ENCODE peak calls at places on chromosomes 12 and 14, in four cellular contexts. One of them, this sample, is unnamed.

GRCh38 chr12:68317047-68317667 is 15.0 kb downstream of the MDM1 start:
- DNase-seq in HepG2: peak
- DNase-seq in H1: no peak
- DNase-seq in K562: peak
- DNase-seq in this sample: no peak

GRCh38 chr12:111789779-111790178 is 23.0 kb downstream of the ALDH2 start:
- DNase-seq in HepG2: no peak
- DNase-seq in H1: no peak
- DNase-seq in K562: no peak
- DNase-seq in this sample: no peak

GRCh38 chr14:72439707-72440106 is 454.2 kb downstream of the DPF3 start:
- DNase-seq in HepG2: no peak
- DNase-seq in H1: no peak
- DNase-seq in K562: no peak
- DNase-seq in this sample: no peak

GRCh38 chr12:113261847-113262470 is 40.7 kb downstream of the TPCN1 start:
- DNase-seq in HepG2: no peak
- DNase-seq in H1: no peak
- DNase-seq in K562: no peak
- DNase-seq in this sample: no peak

GRCh38 chr14:60646202-60646886 is 2.9 kb downstream of the SIX1 start:
- DNase-seq in HepG2: no peak
- DNase-seq in H1: no peak
- DNase-seq in K562: no peak
- DNase-seq in this sample: peak

GRCh38 chr12:115223322-115223721 is 539.3 kb upstream of the TBX3 start:
- DNase-seq in HepG2: peak
- DNase-seq in H1: no peak
- DNase-seq in K562: no peak
- DNase-seq in this sample: no peak

GRCh38 chr12:108305520-108305919 is 33.6 kb downstream of the CMKLR1 start:
- DNase-seq in HepG2: no peak
- DNase-seq in H1: no peak
- DNase-seq in K562: no peak
- DNase-seq in this sample: no peak

GRCh38 chr12:62256408-62257079 is 3.7 kb upstream of the USP15 start:
- DNase-seq in HepG2: no peak
- DNase-seq in H1: no peak
- DNase-seq in K562: peak
- DNase-seq in this sample: no peak

GRCh38 chr12:124609041-124609984 is 41.9 kb upstream of the NCOR2 start:
- DNase-seq in HepG2: peak
- DNase-seq in H1: no peak
- DNase-seq in K562: peak
- DNase-seq in this sample: peak

GRCh38 chr14:37623552-37623951 is 28.1 kb downstream of the TTC6 start:
- DNase-seq in HepG2: no peak
- DNase-seq in H1: no peak
- DNase-seq in K562: no peak
- DNase-seq in this sample: no peak

GRCh38 chr12:108905725-108906124 is 25.8 kb downstream of the DAO start:
- DNase-seq in HepG2: no peak
- DNase-seq in H1: no peak
- DNase-seq in K562: no peak
- DNase-seq in this sample: no peak

GRCh38 chr12:96445743-96446655 is 43.4 kb upstream of the CFAP54 start:
- DNase-seq in HepG2: no peak
- DNase-seq in H1: no peak
- DNase-seq in K562: peak
- DNase-seq in this sample: no peak

DNA sequence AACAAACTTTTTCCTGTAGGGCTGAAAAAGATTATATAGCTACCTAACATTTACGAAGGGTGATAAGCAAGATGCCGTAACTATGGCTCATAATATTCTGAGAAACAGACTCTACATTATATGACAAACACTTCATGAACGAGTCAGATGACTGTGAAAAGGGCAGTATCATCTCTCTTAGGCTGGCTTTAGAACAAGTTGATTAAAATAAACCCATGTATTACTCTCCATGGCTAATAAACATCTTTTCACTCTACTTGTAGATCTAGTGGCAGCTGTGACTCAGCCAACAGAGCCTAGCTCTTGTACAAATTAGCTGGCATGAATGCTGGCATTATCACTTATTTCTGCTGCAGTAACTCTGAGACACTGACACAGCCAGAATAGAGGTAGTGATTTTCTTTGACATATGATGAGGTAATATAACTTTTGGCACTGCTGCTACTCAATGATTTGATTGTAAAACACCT is 47.1 kb downstream of the SLC2A13 start:
- DNase-seq in HepG2: no peak
- DNase-seq in H1: no peak
- DNase-seq in K562: no peak
- DNase-seq in this sample: no peak
- TF ChIP-seq JUN in HepG2: no peak
- TF ChIP-seq JUN in H1: no peak
- TF ChIP-seq JUN in K562: no peak
- TF ChIP-seq JUN in this sample: no peak

DNA sequence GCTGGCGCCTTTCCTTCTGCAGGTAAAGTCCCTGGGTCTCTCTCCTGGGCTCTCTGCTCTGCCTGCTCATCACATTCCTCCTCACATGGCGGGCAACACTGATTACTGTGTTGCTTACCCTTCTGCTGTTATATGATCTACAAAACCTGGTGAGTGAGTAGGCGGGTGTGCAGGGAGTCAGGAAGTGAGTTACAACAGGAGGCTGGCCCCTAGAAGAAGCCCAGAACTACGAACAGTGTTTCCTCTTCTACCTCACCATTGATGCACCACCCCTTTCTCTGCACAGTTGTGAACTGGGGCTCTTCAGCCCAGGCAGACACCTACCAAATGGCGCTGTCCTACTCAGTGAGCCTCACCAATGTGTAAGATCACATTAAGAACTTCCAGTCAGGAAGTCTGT is 4.9 kb upstream of the KLHL33 start:
- DNase-seq in HepG2: no peak
- DNase-seq in H1: no peak
- DNase-seq in K562: no peak
- DNase-seq in this sample: no peak
- TF ChIP-seq ATF2 in HepG2: no peak
- TF ChIP-seq ATF2 in H1: no peak
- TF ChIP-seq ATF2 in K562: no peak
- TF ChIP-seq ATF2 in this sample: no peak

DNA sequence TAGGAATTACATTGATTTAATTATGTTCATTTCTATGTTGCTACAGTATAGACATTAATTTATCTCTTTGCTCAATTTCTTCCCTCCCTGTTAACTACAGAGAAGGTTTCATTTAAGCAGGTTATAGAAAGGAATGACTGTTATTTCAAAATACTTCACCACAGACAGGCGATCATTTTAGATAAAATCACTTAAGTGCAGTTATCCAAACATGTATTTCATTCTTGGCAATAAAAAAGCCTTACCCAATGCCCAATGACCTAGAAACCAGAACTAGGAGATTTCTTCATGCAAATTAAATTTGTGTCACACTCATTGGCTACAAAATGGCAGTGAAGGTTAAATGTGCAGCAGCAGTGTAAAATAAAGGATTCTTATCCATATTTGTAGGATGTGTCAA is 266.4 kb downstream of the KCNH5 start:
- DNase-seq in HepG2: no peak
- DNase-seq in H1: no peak
- DNase-seq in K562: no peak
- DNase-seq in this sample: no peak
- TF ChIP-seq JUN in HepG2: no peak
- TF ChIP-seq JUN in H1: no peak
- TF ChIP-seq JUN in K562: no peak
- TF ChIP-seq JUN in this sample: no peak

GRCh38 chr14:27145170-27145569 is 547.3 kb upstream of the NOVA1 start:
- DNase-seq in HepG2: no peak
- DNase-seq in H1: no peak
- DNase-seq in K562: no peak
- DNase-seq in this sample: no peak
- TF ChIP-seq ATF2 in HepG2: no peak
- TF ChIP-seq ATF2 in H1: no peak
- TF ChIP-seq ATF2 in K562: no peak
- TF ChIP-seq ATF2 in this sample: no peak

GRCh38 chr12:56257071-56257470 is 1.1 kb downstream of the ANKRD52 start:
- DNase-seq in HepG2: no peak
- DNase-seq in H1: no peak
- DNase-seq in K562: no peak
- DNase-seq in this sample: no peak

GRCh38 chr12:56257491-56258067 is 605 bp downstream of the ANKRD52 start:
- DNase-seq in HepG2: peak
- DNase-seq in H1: no peak
- DNase-seq in K562: peak
- DNase-seq in this sample: peak

GRCh38 chr12:56258068-56258819 is at the start of gene ANKRD52:
- DNase-seq in HepG2: peak
- DNase-seq in H1: no peak
- DNase-seq in K562: peak
- DNase-seq in this sample: peak

GRCh38 chr12:56255671-56256070 is 2.5 kb downstream of the ANKRD52 start:
- DNase-seq in HepG2: no peak
- DNase-seq in H1: no peak
- DNase-seq in K562: no peak
- DNase-seq in this sample: no peak

GRCh38 chr12:56256326-56256960 is 1.7 kb downstream of the ANKRD52 start:
- DNase-seq in HepG2: no peak
- DNase-seq in H1: no peak
- DNase-seq in K562: no peak
- DNase-seq in this sample: peak
- TF ChIP-seq JUN in HepG2: no peak
- TF ChIP-seq JUN in H1: no peak
- TF ChIP-seq JUN in K562: no peak
- TF ChIP-seq JUN in this sample: no peak

GRCh38 chr12:23899434-23899833 is 50.0 kb downstream of the SOX5 start:
- DNase-seq in HepG2: no peak
- DNase-seq in H1: no peak
- DNase-seq in K562: no peak
- DNase-seq in this sample: no peak

GRCh38 chr12:23895792-23896218 is 53.7 kb downstream of the SOX5 start:
- DNase-seq in HepG2: no peak
- DNase-seq in H1: peak
- DNase-seq in K562: no peak
- DNase-seq in this sample: peak

GRCh38 chr12:23893611-23894010 is 55.9 kb downstream of the SOX5 start:
- DNase-seq in HepG2: no peak
- DNase-seq in H1: no peak
- DNase-seq in K562: no peak
- DNase-seq in this sample: no peak

GRCh38 chr12:23898121-23898520 is 51.3 kb downstream of the SOX5 start:
- DNase-seq in HepG2: no peak
- DNase-seq in H1: no peak
- DNase-seq in K562: no peak
- DNase-seq in this sample: no peak
- TF ChIP-seq ATF2 in HepG2: no peak
- TF ChIP-seq ATF2 in H1: no peak
- TF ChIP-seq ATF2 in K562: no peak
- TF ChIP-seq ATF2 in this sample: no peak

DNA sequence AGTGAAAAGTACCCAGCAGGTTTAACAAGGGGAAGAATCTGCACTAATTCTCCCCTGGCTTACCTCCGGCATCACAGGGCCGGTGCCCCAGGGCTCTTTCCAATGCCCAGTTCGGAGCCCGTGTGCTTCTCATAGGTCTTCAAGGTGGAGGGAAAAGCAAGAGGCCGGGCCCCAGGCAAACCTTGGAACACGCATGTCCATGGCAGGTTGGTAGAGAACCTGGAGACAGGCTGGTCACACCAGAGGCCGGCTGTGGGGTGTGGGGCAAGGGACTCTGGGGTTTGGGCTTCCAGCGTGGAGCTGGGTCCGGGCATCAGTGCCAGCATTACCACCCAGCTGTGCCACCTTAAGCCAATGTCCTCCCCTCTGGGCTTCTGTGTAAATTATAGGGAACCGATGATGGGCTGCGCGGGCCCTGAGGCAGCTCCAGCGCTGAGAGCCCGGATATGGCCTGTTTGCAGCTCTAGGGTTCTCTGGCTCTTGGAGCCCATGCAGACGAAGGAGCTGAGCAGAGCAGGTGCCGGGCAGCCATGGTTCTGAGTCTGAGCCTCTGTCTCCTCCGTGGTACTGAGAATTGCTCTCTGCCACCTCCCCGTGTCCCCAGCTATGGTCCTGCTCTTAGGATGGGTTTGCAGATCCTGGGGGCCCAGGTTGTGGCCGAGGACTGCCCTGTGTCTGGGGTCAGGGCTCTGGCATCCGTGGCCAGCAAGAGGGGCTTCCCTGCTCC is 197.0 kb upstream of the C14orf180 start:
- DNase-seq in HepG2: no peak
- DNase-seq in H1: no peak
- DNase-seq in K562: no peak
- DNase-seq in this sample: no peak
- TF ChIP-seq JUN in HepG2: no peak
- TF ChIP-seq JUN in H1: no peak
- TF ChIP-seq JUN in K562: no peak
- TF ChIP-seq JUN in this sample: no peak

GRCh38 chr14:57479197-57479596 is 14.5 kb downstream of the CCDC198 start:
- DNase-seq in HepG2: no peak
- DNase-seq in H1: no peak
- DNase-seq in K562: no peak
- DNase-seq in this sample: no peak

GRCh38 chr14:57478050-57478449 is 15.6 kb downstream of the CCDC198 start:
- DNase-seq in HepG2: no peak
- DNase-seq in H1: no peak
- DNase-seq in K562: no peak
- DNase-seq in this sample: no peak

GRCh38 chr14:57485635-57486034 is 8.0 kb downstream of the CCDC198 start:
- DNase-seq in HepG2: no peak
- DNase-seq in H1: no peak
- DNase-seq in K562: no peak
- DNase-seq in this sample: no peak

DNA sequence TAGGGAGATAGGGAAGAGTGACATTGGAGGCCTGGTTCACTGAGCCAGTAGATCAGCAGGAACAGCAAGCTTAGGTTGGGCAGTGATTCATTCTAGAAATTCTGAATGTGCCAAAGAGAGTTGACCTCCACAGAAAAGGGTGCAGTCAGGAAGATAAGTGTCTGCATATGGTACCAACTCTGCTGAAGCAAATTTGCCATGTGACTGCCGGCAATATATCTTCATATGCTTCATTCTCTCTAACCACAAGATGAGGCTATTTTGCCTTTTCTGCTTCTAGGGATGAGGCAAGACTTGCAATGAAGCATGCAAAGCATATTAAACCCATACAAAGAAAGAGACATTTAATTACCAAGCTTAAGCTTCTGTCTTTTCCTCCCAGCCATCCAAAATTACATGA is 13.6 kb downstream of the CCDC198 start:
- DNase-seq in HepG2: no peak
- DNase-seq in H1: no peak
- DNase-seq in K562: no peak
- DNase-seq in this sample: no peak
- TF ChIP-seq ATF2 in HepG2: no peak
- TF ChIP-seq ATF2 in H1: no peak
- TF ChIP-seq ATF2 in K562: no peak
- TF ChIP-seq ATF2 in this sample: no peak

This sample was measured in WTC11.